ENCODE peak calls at places on chromosomes 12 and 14, in four cellular contexts. One of them, this sample, is unnamed.

GRCh38 chr14:49895480-49895879 is 2.6 kb downstream of the ARF6 start:
- DNase-seq in H1: no peak
- DNase-seq in HepG2: no peak
- DNase-seq in GM12878: no peak
- DNase-seq in this sample: no peak

GRCh38 chr12:96193725-96194571 is at the start of gene ELK3:
- DNase-seq in H1: no peak
- DNase-seq in HepG2: peak
- DNase-seq in GM12878: no peak
- DNase-seq in this sample: peak

GRCh38 chr14:34331728-34332623 is 130.1 kb downstream of the SPTSSA start:
- DNase-seq in H1: peak
- DNase-seq in HepG2: peak
- DNase-seq in GM12878: peak
- DNase-seq in this sample: peak

GRCh38 chr14:96091941-96092411 is 52.8 kb downstream of the C14orf132 start:
- DNase-seq in H1: no peak
- DNase-seq in HepG2: no peak
- DNase-seq in GM12878: no peak
- DNase-seq in this sample: no peak

GRCh38 chr12:98751580-98752115 is 106.6 kb downstream of the APAF1 start:
- DNase-seq in H1: no peak
- DNase-seq in HepG2: no peak
- DNase-seq in GM12878: no peak
- DNase-seq in this sample: no peak

GRCh38 chr12:59620326-59620725 is 24.5 kb downstream of the SLC16A7 start:
- DNase-seq in H1: no peak
- DNase-seq in HepG2: no peak
- DNase-seq in GM12878: no peak
- DNase-seq in this sample: no peak

GRCh38 chr14:104657114-104657524 is 32.3 kb upstream of the INF2 start:
- DNase-seq in H1: no peak
- DNase-seq in HepG2: no peak
- DNase-seq in GM12878: no peak
- DNase-seq in this sample: no peak

GRCh38 chr14:62778847-62779246 is 266.4 kb downstream of the KCNH5 start:
- DNase-seq in H1: no peak
- DNase-seq in HepG2: no peak
- DNase-seq in GM12878: no peak
- DNase-seq in this sample: no peak

GRCh38 chr12:65602191-65602578 is 222.1 kb upstream of the HMGA2 start:
- DNase-seq in H1: no peak
- DNase-seq in HepG2: no peak
- DNase-seq in GM12878: no peak
- DNase-seq in this sample: no peak

GRCh38 chr12:107436376-107436775 is 249.2 kb upstream of the PWP1 start:
- DNase-seq in H1: no peak
- DNase-seq in HepG2: peak
- DNase-seq in GM12878: no peak
- DNase-seq in this sample: peak

GRCh38 chr14:70821916-70822705 is 12.8 kb upstream of the MAP3K9 start:
- DNase-seq in H1: no peak
- DNase-seq in HepG2: no peak
- DNase-seq in GM12878: no peak
- DNase-seq in this sample: no peak

GRCh38 chr12:83945871-83946270 is 966.7 kb downstream of the SLC6A15 start:
- DNase-seq in H1: no peak
- DNase-seq in HepG2: peak
- DNase-seq in GM12878: no peak
- DNase-seq in this sample: no peak

GRCh38 chr14:26596722-26597030 is 1.2 kb downstream of the NOVA1 start:
- DNase-seq in H1: no peak
- DNase-seq in HepG2: no peak
- DNase-seq in GM12878: no peak
- DNase-seq in this sample: no peak

GRCh38 chr12:91249059-91250055 is 66.7 kb upstream of the DCN start:
- DNase-seq in H1: no peak
- DNase-seq in HepG2: no peak
- DNase-seq in GM12878: no peak
- DNase-seq in this sample: no peak

GRCh38 chr14:75981426-75981825 is 369 bp downstream of the TGFB3 start:
- DNase-seq in H1: no peak
- DNase-seq in HepG2: peak
- DNase-seq in GM12878: peak
- DNase-seq in this sample: no peak

GRCh38 chr14:75645051-75645450 is 15.6 kb downstream of the ERG28 start:
- DNase-seq in H1: no peak
- DNase-seq in HepG2: no peak
- DNase-seq in GM12878: no peak
- DNase-seq in this sample: no peak

GRCh38 chr14:105116451-105117256 is 51.4 kb upstream of the GPR132 start:
- DNase-seq in H1: no peak
- DNase-seq in HepG2: no peak
- DNase-seq in GM12878: no peak
- DNase-seq in this sample: no peak

GRCh38 chr12:60235261-60235660 is 639.4 kb downstream of the SLC16A7 start:
- DNase-seq in H1: no peak
- DNase-seq in HepG2: no peak
- DNase-seq in GM12878: no peak
- DNase-seq in this sample: no peak

GRCh38 chr12:71638499-71638898 is 25.1 kb downstream of the ZFC3H1 start:
- DNase-seq in H1: no peak
- DNase-seq in HepG2: no peak
- DNase-seq in GM12878: no peak
- DNase-seq in this sample: no peak

GRCh38 chr12:122850048-122850445 is 14.8 kb downstream of the HIP1R start:
- DNase-seq in H1: no peak
- DNase-seq in HepG2: no peak
- DNase-seq in GM12878: no peak
- DNase-seq in this sample: no peak

GRCh38 chr12:70227911-70228310 is 15.3 kb upstream of the CNOT2 start:
- DNase-seq in H1: no peak
- DNase-seq in HepG2: no peak
- DNase-seq in GM12878: no peak
- DNase-seq in this sample: no peak

GRCh38 chr12:14567311-14568195 is at the start of gene PLBD1:
- DNase-seq in H1: peak
- DNase-seq in HepG2: no peak
- DNase-seq in GM12878: no peak
- DNase-seq in this sample: peak

GRCh38 chr12:85733441-85733840 is 102.8 kb downstream of the RASSF9 start:
- DNase-seq in H1: no peak
- DNase-seq in HepG2: no peak
- DNase-seq in GM12878: no peak
- DNase-seq in this sample: no peak

GRCh38 chr14:24365600-24366374 is 2.2 kb upstream of the NFATC4 start:
- DNase-seq in H1: peak
- DNase-seq in HepG2: peak
- DNase-seq in GM12878: peak
- DNase-seq in this sample: peak

GRCh38 chr12:65728348-65728912 is 95.9 kb upstream of the HMGA2 start:
- DNase-seq in H1: no peak
- DNase-seq in HepG2: no peak
- DNase-seq in GM12878: no peak
- DNase-seq in this sample: no peak

GRCh38 chr12:72295744-72296143 is 23.6 kb downstream of the TRHDE start:
- DNase-seq in H1: no peak
- DNase-seq in HepG2: no peak
- DNase-seq in GM12878: no peak
- DNase-seq in this sample: no peak

GRCh38 chr14:76901171-76902055 is 75.2 kb downstream of the LRRC74A start:
- DNase-seq in H1: no peak
- DNase-seq in HepG2: no peak
- DNase-seq in GM12878: no peak
- DNase-seq in this sample: no peak

GRCh38 chr14:68677901-68678300 is 115.0 kb downstream of the ZFP36L1 start:
- DNase-seq in H1: no peak
- DNase-seq in HepG2: no peak
- DNase-seq in GM12878: no peak
- DNase-seq in this sample: no peak

GRCh38 chr14:90060312-90060964 is 1.4 kb upstream of the KCNK13 start:
- DNase-seq in H1: peak
- DNase-seq in HepG2: peak
- DNase-seq in GM12878: no peak
- DNase-seq in this sample: peak

DNA sequence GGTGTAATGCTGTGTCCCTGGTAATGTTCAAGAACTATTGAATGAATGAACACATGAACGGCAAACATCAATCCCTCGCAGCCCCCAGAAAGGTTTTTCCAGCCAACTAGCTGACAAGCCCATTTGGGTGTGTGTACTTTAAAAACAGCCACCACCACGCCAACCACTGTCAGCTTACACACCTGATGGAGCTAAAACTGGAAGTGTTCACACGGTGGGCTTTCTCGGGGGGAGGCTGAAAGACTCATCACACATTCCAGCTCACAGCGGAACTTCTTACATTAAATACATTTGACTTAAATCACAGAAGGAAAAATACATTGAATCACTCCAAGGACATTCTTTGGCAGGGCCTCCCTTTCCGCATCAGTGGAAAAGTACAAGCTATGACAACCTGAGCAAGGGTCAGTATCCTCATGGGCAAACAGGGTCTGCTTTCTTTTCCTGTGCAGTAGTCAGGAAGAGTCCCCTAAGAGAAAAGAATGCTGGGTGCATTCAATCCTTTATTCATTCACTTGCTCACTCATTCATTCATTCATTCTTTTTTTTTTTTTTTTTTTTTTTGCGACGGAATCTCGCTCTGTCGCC is 31.0 kb upstream of the TC2N start:
- DNase-seq in H1: no peak
- DNase-seq in HepG2: peak
- DNase-seq in GM12878: no peak
- DNase-seq in this sample: no peak
- H3K4me3 ChIP-seq in H1: no peak
- H3K4me3 ChIP-seq in HepG2: no peak
- H3K4me3 ChIP-seq in GM12878: no peak
- H3K4me3 ChIP-seq in this sample: no peak

DNA sequence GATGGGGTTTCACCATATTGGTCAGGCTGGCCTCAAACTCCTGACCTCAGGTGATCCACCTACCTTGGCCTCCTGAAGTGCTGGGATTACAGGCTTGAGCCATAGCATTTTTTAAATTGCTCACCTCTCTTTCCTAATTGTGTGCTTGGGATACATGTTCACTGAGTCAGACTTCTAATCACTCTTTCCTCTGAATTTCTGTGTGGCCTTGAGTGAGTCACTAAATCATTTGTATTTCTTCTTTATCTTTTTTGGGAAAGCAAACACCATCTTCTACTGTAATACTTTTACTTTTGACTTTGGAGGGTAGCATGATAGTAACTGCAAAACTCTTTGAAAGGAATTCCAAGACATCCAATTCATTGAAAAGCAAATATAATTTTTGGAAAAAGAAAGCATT is 60.8 kb downstream of the FLRT2 start:
- DNase-seq in H1: no peak
- DNase-seq in HepG2: peak
- DNase-seq in GM12878: no peak
- DNase-seq in this sample: no peak
- TF ChIP-seq ZNF274 in H1: no peak
- TF ChIP-seq ZNF274 in HepG2: no peak
- TF ChIP-seq ZNF274 in GM12878: no peak
- TF ChIP-seq ZNF274 in this sample: no peak

GRCh38 chr12:116399055-116399454 is 121.6 kb upstream of the MED13L start:
- DNase-seq in H1: no peak
- DNase-seq in HepG2: no peak
- DNase-seq in GM12878: no peak
- DNase-seq in this sample: no peak

GRCh38 chr12:116400671-116401357 is 123.3 kb upstream of the MED13L start:
- DNase-seq in H1: no peak
- DNase-seq in HepG2: no peak
- DNase-seq in GM12878: no peak
- DNase-seq in this sample: no peak

GRCh38 chr12:116395381-116395780 is 117.9 kb upstream of the MED13L start:
- DNase-seq in H1: no peak
- DNase-seq in HepG2: no peak
- DNase-seq in GM12878: no peak
- DNase-seq in this sample: no peak

GRCh38 chr12:116397148-116397547 is 119.7 kb upstream of the MED13L start:
- DNase-seq in H1: no peak
- DNase-seq in HepG2: no peak
- DNase-seq in GM12878: no peak
- DNase-seq in this sample: no peak

DNA sequence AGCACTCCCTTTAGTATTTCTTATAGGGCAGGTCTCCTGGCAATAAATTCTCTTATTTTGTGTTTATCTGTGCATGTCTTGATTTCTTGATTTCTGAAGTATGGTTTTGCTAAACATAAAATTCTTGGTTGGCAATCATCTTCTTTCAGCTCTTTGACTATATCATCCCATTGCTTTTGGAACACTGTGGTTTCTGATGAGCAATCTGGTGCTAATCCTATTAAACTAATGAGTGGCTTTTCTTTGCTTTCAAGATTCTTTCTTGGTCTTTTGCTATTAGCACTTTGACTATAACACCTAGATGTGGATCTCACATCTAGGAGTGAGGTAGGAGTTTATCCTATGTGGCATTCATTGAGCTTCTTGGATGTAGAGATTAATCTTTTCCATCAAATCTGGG is 120.7 kb upstream of the MED13L start:
- DNase-seq in H1: no peak
- DNase-seq in HepG2: no peak
- DNase-seq in GM12878: no peak
- DNase-seq in this sample: no peak
- TF ChIP-seq SUZ12 in H1: no peak
- TF ChIP-seq SUZ12 in HepG2: no peak
- TF ChIP-seq SUZ12 in GM12878: no peak
- TF ChIP-seq SUZ12 in this sample: no peak

GRCh38 chr12:53987748-53988147 is 2.8 kb downstream of the HOXC10 start:
- DNase-seq in H1: no peak
- DNase-seq in HepG2: no peak
- DNase-seq in GM12878: no peak
- DNase-seq in this sample: no peak

GRCh38 chr12:53985358-53985899 is 483 bp downstream of the HOXC10 start:
- DNase-seq in H1: no peak
- DNase-seq in HepG2: no peak
- DNase-seq in GM12878: no peak
- DNase-seq in this sample: no peak

GRCh38 chr12:53984901-53985357 is at the start of gene HOXC10:
- DNase-seq in H1: no peak
- DNase-seq in HepG2: peak
- DNase-seq in GM12878: peak
- DNase-seq in this sample: peak

GRCh38 chr12:53985900-53986685 is 1.1 kb downstream of the HOXC10 start:
- DNase-seq in H1: no peak
- DNase-seq in HepG2: no peak
- DNase-seq in GM12878: no peak
- DNase-seq in this sample: no peak

DNA sequence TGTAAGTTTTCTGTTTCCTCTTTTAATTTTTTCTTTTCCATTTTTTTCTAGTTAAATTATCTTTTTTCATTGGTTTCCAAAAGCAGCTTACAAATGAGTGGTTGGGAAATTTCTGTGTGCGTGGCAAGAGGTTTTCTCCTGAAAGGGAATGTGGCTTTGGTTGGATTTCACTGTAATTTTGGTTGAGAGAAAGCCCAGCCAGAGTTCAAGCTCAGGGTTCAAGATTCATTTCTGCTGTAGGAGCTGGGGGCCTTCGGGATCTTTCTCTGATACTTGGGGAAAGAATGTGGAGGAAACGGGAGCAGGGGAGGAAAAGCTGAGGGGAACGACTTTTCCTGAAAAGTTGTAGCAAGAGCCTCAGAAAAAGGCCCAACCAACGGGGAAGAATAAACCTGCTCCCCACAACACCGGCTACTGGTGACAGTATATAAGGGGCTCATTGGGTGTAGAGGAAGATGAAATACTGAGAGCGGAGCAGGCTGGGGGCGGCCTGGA is 1.8 kb downstream of the HOXC10 start:
- DNase-seq in H1: no peak
- DNase-seq in HepG2: no peak
- DNase-seq in GM12878: no peak
- DNase-seq in this sample: no peak
- H3K4me3 ChIP-seq in H1: no peak
- H3K4me3 ChIP-seq in HepG2: no peak
- H3K4me3 ChIP-seq in GM12878: no peak
- H3K4me3 ChIP-seq in this sample: no peak